ENCODE peak calls at places on chromosomes 6 and 20, in six cellular contexts. U, M, R, Q, O and F are unnamed samples.

GRCh38 chr6:125668071-125668470 is 81.4 kb upstream of the HEY2 start:
- DNase-seq in R (no peak), O (peak; percentile 19), U (no peak), Q (no peak), M (no peak), F (no peak)

GRCh38 chr6:54074109-54074508 is 37.1 kb upstream of the MLIP start:
- DNase-seq in U (no peak), R (no peak), M (no peak), O (no peak), Q (no peak), F (no peak)

GRCh38 chr6:135546206-135546605 is 48.7 kb upstream of the AHI1 start:
- DNase-seq in M (no peak), R (no peak), Q (no peak), U (no peak), O (no peak), F (no peak)

GRCh38 chr6:142685852-142686718 is 258.9 kb downstream of the HIVEP2 start:
- DNase-seq in Q (no peak), M (no peak), O (no peak), R (no peak), U (no peak), F (no peak)

GRCh38 chr6:157405986-157406385 is 25.0 kb downstream of the ZDHHC14 start:
- DNase-seq in Q (no peak), M (no peak), U (no peak), R (peak; percentile 32), O (peak; percentile 34), F (no peak)

GRCh38 chr6:157754351-157754750 is 68.7 kb upstream of the SNX9 start:
- DNase-seq in U (no peak), O (no peak), R (no peak), Q (no peak), M (no peak), F (no peak)

GRCh38 chr6:34230653-34231351 is 5.9 kb upstream of the HMGA1 start:
- DNase-seq in O (peak; percentile 90), M (no peak), U (no peak), Q (no peak), R (no peak), F (no peak)

GRCh38 chr20:4512891-4513550 is 208.7 kb upstream of the PRND start:
- DNase-seq in R (peak; percentile 37), M (no peak), U (no peak), Q (no peak), O (peak; percentile 87), F (peak; percentile 8)

GRCh38 chr6:3322366-3322890 is 63.7 kb downstream of the PSMG4 start:
- DNase-seq in O (no peak), Q (no peak), M (no peak), R (no peak), U (no peak), F (no peak)

GRCh38 chr6:113010181-113010580 is 663.1 kb downstream of the RFPL4B start:
- DNase-seq in U (no peak), O (no peak), Q (no peak), M (no peak), R (no peak), F (no peak)

GRCh38 chr6:131924881-131925474 is 26.2 kb downstream of the CCN2 start:
- DNase-seq in U (no peak), R (peak; percentile 41), Q (no peak), O (no peak), M (peak; percentile 68), F (no peak)

GRCh38 chr6:11218827-11219826 is 13.3 kb downstream of the NEDD9 start:
- DNase-seq in O (no peak), R (no peak), U (peak; percentile 83), Q (peak; percentile 81), M (no peak), F (no peak)

GRCh38 chr6:56399250-56399671 is 151.9 kb upstream of the COL21A1 start:
- DNase-seq in R (peak; percentile 49), O (no peak), Q (no peak), U (no peak), M (no peak), F (peak; percentile 11)

GRCh38 chr6:163490826-163491577 is 76.5 kb downstream of the QKI start:
- DNase-seq in U (peak; percentile 69), O (no peak), R (peak; percentile 50), M (no peak), Q (peak; percentile 76), F (peak; percentile 53)

GRCh38 chr6:69019832-69020231 is 384.8 kb downstream of the ADGRB3 start:
- DNase-seq in O (no peak), Q (no peak), M (no peak), U (no peak), R (no peak), F (no peak)

GRCh38 chr20:62219101-62219991 is 732 bp downstream of the HRH3 start:
- DNase-seq in R (no peak), O (no peak), U (no peak), M (no peak), Q (no peak), F (no peak)

GRCh38 chr6:41564448-41565142 is 18.4 kb downstream of the FOXP4 start:
- DNase-seq in R (no peak), U (no peak), O (no peak), Q (no peak), M (no peak), F (no peak)

GRCh38 chr6:75204959-75205775 is 686 bp downstream of the COL12A1 start:
- DNase-seq in Q (peak; percentile 54), R (peak; percentile 55), M (no peak), U (no peak), O (peak; percentile 45), F (peak; percentile 69)

GRCh38 chr20:35953411-35954199 is 697 bp downstream of the SCAND1 start:
- DNase-seq in R (peak; percentile 69), M (peak; percentile 86), Q (peak; percentile 49), O (no peak), U (peak; percentile 56), F (peak; percentile 53)

GRCh38 chr6:26155066-26155925 is 68.1 kb downstream of the HFE start:
- DNase-seq in M (peak; percentile 61), R (peak; percentile 34), O (no peak), Q (peak; percentile 53), U (peak; percentile 56), F (peak; percentile 16)

GRCh38 chr6:160260283-160261119 is 1.9 kb upstream of the SLC22A2 start:
- DNase-seq in Q (no peak), O (no peak), M (no peak), R (peak; percentile 55), U (no peak), F (no peak)

GRCh38 chr6:34982424-34982852 is 93.4 kb downstream of the ANKS1A start:
- DNase-seq in Q (no peak), M (peak; percentile 16), U (no peak), O (no peak), R (peak; percentile 27), F (peak; percentile 36)

GRCh38 chr6:11767458-11767857 is 11.1 kb downstream of the ADTRP start:
- DNase-seq in R (no peak), M (no peak), U (no peak), Q (no peak), O (no peak), F (no peak)

GRCh38 chr6:52598824-52599190 is 21.9 kb upstream of the TRAM2 start:
- DNase-seq in O (no peak), U (no peak), Q (no peak), R (no peak), M (no peak), F (no peak)

GRCh38 chr6:159801935-159802334 is 1.9 kb downstream of the PNLDC1 start:
- DNase-seq in O (no peak), U (no peak), Q (no peak), R (no peak), M (no peak), F (no peak)

GRCh38 chr20:61970357-61970756 is 95.3 kb downstream of the TAF4 start:
- DNase-seq in R (no peak), U (no peak), M (no peak), Q (no peak), O (no peak), F (no peak)

GRCh38 chr20:34954905-34955231 is 738 bp downstream of the GSS start:
- DNase-seq in Q (no peak), R (peak; percentile 28), O (no peak), U (peak; percentile 44), M (no peak), F (peak; percentile 60)

GRCh38 chr6:108157972-108158441 is 7.8 kb upstream of the NR2E1 start:
- DNase-seq in R (no peak), M (no peak), O (no peak), Q (no peak), U (no peak), F (no peak)

GRCh38 chr6:39962831-39963230 is 28.6 kb upstream of the MOCS1 start:
- DNase-seq in R (no peak), M (no peak), U (no peak), Q (no peak), O (no peak), F (no peak)

GRCh38 chr20:15976047-15976731 is 597.1 kb downstream of the KIF16B start:
- DNase-seq in U (no peak), O (no peak), M (no peak), R (no peak), Q (no peak), F (no peak)
- H3K4me3 ChIP-seq in U (no peak overlapping the region), O (no peak overlapping the region), M (no peak overlapping the region), R (no peak overlapping the region), Q (no peak overlapping the region), F (no peak overlapping the region)

DNA sequence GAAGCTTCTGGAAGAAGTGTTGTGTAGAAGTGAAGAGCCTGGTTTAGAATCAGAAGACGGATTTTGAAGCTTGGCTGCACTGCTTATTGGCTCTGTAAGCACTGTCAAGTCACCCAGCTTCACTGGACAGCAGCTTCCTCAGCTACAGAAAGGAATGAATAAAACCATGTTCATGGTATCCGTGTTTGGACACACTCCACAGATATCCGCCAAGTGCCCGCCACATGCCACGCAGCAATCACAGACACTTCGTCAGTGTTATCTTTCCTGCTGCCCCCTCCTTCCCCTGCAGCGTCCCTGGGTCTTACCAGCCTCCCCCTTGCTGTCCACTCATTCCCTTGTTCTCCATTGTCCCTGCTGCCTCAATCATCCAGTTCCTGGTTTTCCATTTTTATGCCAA is 199.8 kb downstream of the TTLL2 start:
- DNase-seq in R (no peak), Q (no peak), M (no peak), U (no peak), O (no peak), F (no peak)
- H3K9me3 ChIP-seq in R (no peaks in the 10 kb centered on the region), Q (no peaks in the 10 kb centered on the region), M (no peaks in the 10 kb centered on the region), U (no peaks in the 10 kb centered on the region), O (no peaks in the 10 kb centered on the region), F (no peaks in the 10 kb centered on the region)

GRCh38 chr6:137870286-137870685 is 3.2 kb downstream of the TNFAIP3 start:
- DNase-seq in Q (no peak), O (no peak), U (no peak), R (no peak), M (no peak), F (no peak)

GRCh38 chr6:137869781-137870180 is 2.7 kb downstream of the TNFAIP3 start:
- DNase-seq in M (no peak), U (no peak), R (no peak), Q (no peak), O (no peak), F (no peak)

GRCh38 chr6:137872071-137872470 is 5.0 kb downstream of the TNFAIP3 start:
- DNase-seq in O (peak; percentile 46), M (no peak), Q (no peak), R (no peak), U (no peak), F (no peak)

GRCh38 chr6:137871299-137871698 is 4.2 kb downstream of the TNFAIP3 start:
- DNase-seq in M (no peak), R (no peak), U (no peak), O (no peak), Q (no peak), F (no peak)

GRCh38 chr6:137870744-137871247 is 3.7 kb downstream of the TNFAIP3 start:
- DNase-seq in U (no peak), M (peak; percentile 39), R (no peak), Q (no peak), O (no peak), F (no peak)
- H3K4me3 ChIP-seq in U (peak overlapping the region; percentile 29), M (peak overlapping the region; percentile 85), R (peak overlapping the region; percentile 9), Q (peak overlapping the region; percentile 22), O (peak overlapping the region; percentile 76), F (no peak overlapping the region)

GRCh38 chr6:168043848-168044415 is 35.1 kb downstream of the FRMD1 start:
- DNase-seq in Q (no peak), U (no peak), M (no peak), R (no peak), O (no peak), F (no peak)
- H3K9me3 ChIP-seq in Q (peaks cover 20% of the 10 kb centered on the region), U (no peaks in the 10 kb centered on the region), M (no peaks in the 10 kb centered on the region), R (peaks cover 8% of the 10 kb centered on the region), O (peaks cover 4% of the 10 kb centered on the region), F (no peaks in the 10 kb centered on the region)